ENCODE peak calls at places on chromosomes 2 and 18, in ten cellular contexts. F, O, Y, B, V, Q, E, G, S and M are unnamed samples. For H3K4me1, the result is how much of the 10 kb centered on the place peaks cover.

GRCh38 chr18:24766376-24766775 is 305.9 kb downstream of the HRH4 start:
- DNase-seq in Q (no peak), G (no peak), V (peak), B (no peak), O (no peak), Y (no peak), E (no peak), S (no peak), F (no peak), M (no peak)

GRCh38 chr18:79460445-79461300 is 64.9 kb downstream of the NFATC1 start:
- DNase-seq in V (no peak), E (no peak), F (no peak), Q (peak), B (no peak), Y (no peak), G (no peak), O (no peak), S (no peak), M (no peak)

GRCh38 chr2:202122975-202123765 is 50.1 kb downstream of the KIAA2012 start:
- DNase-seq in S (no peak), O (no peak), G (no peak), Q (no peak), V (no peak), B (peak), E (no peak), F (no peak), Y (no peak), M (no peak)

GRCh38 chr2:44555700-44556099 is 194.0 kb downstream of the CAMKMT start:
- DNase-seq in Q (no peak), G (no peak), V (no peak), F (no peak), B (no peak), E (no peak), O (no peak), Y (no peak), S (no peak), M (no peak)

GRCh38 chr2:1318366-1319009 is 94.8 kb upstream of the TPO start:
- DNase-seq in F (no peak), Y (no peak), G (no peak), Q (no peak), B (no peak), O (no peak), S (no peak), E (no peak), V (no peak), M (no peak)

GRCh38 chr2:28327963-28328922 is 64.4 kb upstream of the FOSL2 start:
- DNase-seq in V (peak), Q (peak), Y (peak), F (no peak), O (no peak), S (no peak), E (no peak), G (no peak), B (no peak), M (no peak)

GRCh38 chr18:38940863-38941531 is 1375.4 kb upstream of the CELF4 start:
- DNase-seq in S (no peak), O (no peak), Y (no peak), V (peak), G (peak), E (no peak), Q (no peak), F (peak), B (no peak), M (peak)

GRCh38 chr2:17543848-17544645 is 3.6 kb downstream of the VSNL1 start:
- DNase-seq in O (no peak), V (peak), Q (peak), S (no peak), E (no peak), Y (no peak), G (no peak), F (peak), B (peak), M (no peak)

GRCh38 chr2:37566517-37566961 is 104.9 kb downstream of the CDC42EP3 start:
- DNase-seq in B (no peak), O (peak), F (no peak), E (no peak), G (no peak), V (peak), Q (peak), Y (no peak), S (no peak), M (no peak)

GRCh38 chr2:19809206-19809605 is 92.6 kb downstream of the TTC32 start:
- DNase-seq in E (no peak), F (no peak), S (no peak), G (no peak), Y (no peak), B (no peak), O (no peak), Q (no peak), V (no peak), M (no peak)
- H3K4me1 ChIP-seq in E (under half), F (under half), S (under half), G (under half), Y (under half), B (under half), O (under half), Q (under half), V (under half), M (under half)

GRCh38 chr2:85259865-85260264 is 67.9 kb downstream of the TGOLN2 start:
- DNase-seq in S (no peak), Q (no peak), O (no peak), Y (peak), E (peak), B (no peak), F (no peak), V (no peak), G (no peak), M (no peak)
- H3K4me1 ChIP-seq in S (under half), Q (half or more), O (half or more), Y (under half), E (half or more), B (half or more), F (under half), V (under half), G (under half), M (under half)

GRCh38 chr2:105384216-105384615 is 14.6 kb downstream of the FHL2 start:
- DNase-seq in G (no peak), V (no peak), E (no peak), Q (no peak), Y (no peak), B (no peak), S (no peak), O (no peak), F (no peak), M (no peak)

GRCh38 chr2:105383456-105383855 is 15.4 kb downstream of the FHL2 start:
- DNase-seq in V (no peak), B (no peak), G (no peak), Q (no peak), E (no peak), Y (no peak), S (no peak), F (no peak), O (no peak), M (no peak)

GRCh38 chr2:105380432-105381118 is 18.3 kb downstream of the FHL2 start:
- DNase-seq in G (no peak), E (no peak), B (no peak), S (no peak), V (no peak), O (no peak), Y (no peak), F (no peak), Q (peak), M (no peak)

GRCh38 chr2:105381119-105381668 is 17.7 kb downstream of the FHL2 start:
- DNase-seq in F (no peak), B (no peak), S (no peak), Y (no peak), O (no peak), V (no peak), E (no peak), Q (no peak), G (no peak), M (no peak)

GRCh38 chr2:105382177-105382576 is 16.7 kb downstream of the FHL2 start:
- DNase-seq in E (no peak), F (no peak), B (no peak), Q (no peak), Y (no peak), G (no peak), V (no peak), O (no peak), S (no peak), M (no peak)
- H3K4me1 ChIP-seq in E (under half), F (under half), B (under half), Q (under half), Y (half or more), G (under half), V (under half), O (under half), S (under half), M (under half)

DNA sequence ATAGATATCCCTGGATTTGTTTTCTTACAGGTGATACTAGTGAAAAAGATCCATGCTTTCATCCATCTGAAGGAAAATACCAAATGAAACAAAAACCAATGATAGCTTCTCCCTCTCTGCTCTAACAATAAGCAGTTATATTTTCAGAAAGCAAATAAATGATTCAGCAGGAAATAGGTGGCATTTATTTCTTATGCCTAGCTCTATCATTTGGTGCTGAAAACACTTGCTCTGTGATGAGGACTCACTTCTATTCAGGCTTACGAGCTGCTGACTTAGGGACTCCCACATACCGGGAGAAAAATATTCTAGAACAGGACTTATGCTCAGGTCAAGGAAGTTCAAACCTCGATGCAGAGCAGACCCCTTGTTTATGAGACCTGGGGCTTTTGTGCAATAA is 142.6 kb downstream of the SETBP1 start:
- DNase-seq in S (no peak), O (no peak), F (no peak), Q (no peak), Y (no peak), V (no peak), B (no peak), G (no peak), E (no peak), M (no peak)
- H3K4me1 ChIP-seq in S (under half), O (half or more), F (under half), Q (under half), Y (half or more), V (under half), B (half or more), G (under half), E (under half), M (under half)